ENCODE peak calls at places on chromosomes 11 and 22, in eight cellular contexts. F is stimulated activated CD8-positive, alpha-beta memory T cell treated with anti-CD3 and anti-CD28 coated beads, Interleukin-15, amount 100 ng/mL, for 24 hours; A is NCI-H1092 treated with DMSO at 0.1 percent for 48 hours; G is lower leg skin; J is neural progenitor cell; I is PC-9; X is stimulated activated CD4-positive, alpha-beta T cell treated with anti-CD3 and anti-CD28 coated beads, Interleukin-1b, Interleukin-23, amount 100 ng/mL, for 1 hour; M is MV-4-11. S is an unnamed sample.

GRCh38 chr11:81987829-81988472 is 745.7 kb downstream of the FAM181B start:
- DNase-seq in F (no peak), A (no peak), G (no peak), J (no peak), I (no peak), X (no peak), M (peak; percentile 51), S (no peak)

GRCh38 chr11:44651535-44652130 is 75.1 kb upstream of the TSPAN18 start:
- DNase-seq in F (no peak), A (peak; percentile 54), G (peak; percentile 84), J (no peak), I (no peak), X (no peak), M (peak; percentile 45), S (no peak)

GRCh38 chr11:119673389-119674336 is 55.3 kb downstream of the NECTIN1 start:
- DNase-seq in F (no peak), A (no peak), G (no peak), J (no peak), I (no peak), X (no peak), M (peak; percentile 94), S (no peak)

GRCh38 chr11:47257518-47258316 is at the start of gene NR1H3:
- DNase-seq in F (no peak), A (no peak), G (peak; percentile 97), J (peak; percentile 79), I (peak; percentile 88), X (no peak), M (peak; percentile 51), S (no peak)

GRCh38 chr11:121643530-121644512 is 191.1 kb upstream of the SORL1-AS1 start:
- DNase-seq in F (no peak), A (no peak), G (no peak), J (no peak), I (no peak), X (no peak), M (peak; percentile 10), S (no peak)

GRCh38 chr11:131695889-131696429 is 325.5 kb downstream of the NTM start:
- DNase-seq in F (no peak), A (no peak), G (no peak), J (no peak), I (no peak), X (no peak), M (no peak), S (no peak)

GRCh38 chr22:29156507-29156906 is 49.2 kb upstream of the EMID1 start:
- DNase-seq in F (no peak), A (no peak), G (no peak), J (peak; percentile 64), I (no peak), X (no peak), M (no peak), S (no peak)

GRCh38 chr11:17401841-17402240 is 13.4 kb upstream of the KCNJ11 start:
- DNase-seq in F (no peak), A (no peak), G (no peak), J (no peak), I (no peak), X (no peak), M (no peak), S (no peak)

GRCh38 chr11:91299980-91300379 is 924.6 kb upstream of the FAT3 start:
- DNase-seq in F (no peak), A (no peak), G (no peak), J (no peak), I (no peak), X (no peak), M (peak; percentile 72), S (no peak)

GRCh38 chr11:104164028-104164520 is at the start of gene PDGFD:
- DNase-seq in F (peak; percentile 2), A (no peak), G (peak; percentile 93), J (peak; percentile 93), I (peak; percentile 70), X (no peak), M (peak; percentile 50), S (peak; percentile 82)

GRCh38 chr22:38033522-38034277 is 23.5 kb upstream of the PICK1 start:
- DNase-seq in F (no peak), A (no peak), G (no peak), J (peak; percentile 66), I (no peak), X (no peak), M (no peak), S (no peak)

GRCh38 chr11:111571829-111572501 is 30.3 kb upstream of the SIK2 start:
- DNase-seq in F (no peak), A (no peak), G (no peak), J (no peak), I (no peak), X (no peak), M (peak; percentile 48), S (no peak)

GRCh38 chr11:113997473-113997872 is 22.6 kb downstream of the HTR3A start:
- DNase-seq in F (no peak), A (no peak), G (no peak), J (no peak), I (no peak), X (no peak), M (no peak), S (no peak)

GRCh38 chr11:64814712-64815187 is 4.4 kb upstream of the MEN1 start:
- DNase-seq in F (no peak), A (no peak), G (no peak), J (no peak), I (no peak), X (no peak), M (no peak), S (no peak)

GRCh38 chr11:83063073-83063754 is 8.5 kb downstream of the RAB30 start:
- DNase-seq in F (no peak), A (no peak), G (no peak), J (no peak), I (no peak), X (no peak), M (peak; percentile 71), S (no peak)

GRCh38 chr11:45798793-45799441 is 6.0 kb upstream of the SLC35C1 start:
- DNase-seq in F (no peak), A (no peak), G (peak; percentile 75), J (no peak), I (no peak), X (no peak), M (no peak), S (peak; percentile 49)

GRCh38 chr11:64566042-64566914 is 24.7 kb upstream of the SLC22A12 start:
- DNase-seq in F (no peak), A (peak; percentile 6), G (no peak), J (peak; percentile 83), I (peak; percentile 89), X (no peak), M (no peak), S (no peak)

GRCh38 chr22:50706481-50707125 is 31.4 kb upstream of the ACR start:
- DNase-seq in F (no peak), A (no peak), G (no peak), J (no peak), I (no peak), X (no peak), M (no peak), S (no peak)

GRCh38 chr11:58905141-58905715 is 34.1 kb upstream of the GLYATL1 start:
- DNase-seq in F (no peak), A (peak; percentile 91), G (no peak), J (peak; percentile 81), I (no peak), X (no peak), M (no peak), S (no peak)

GRCh38 chr22:17403906-17404305 is 34.6 kb downstream of the CECR2 start:
- DNase-seq in F (no peak), A (no peak), G (no peak), J (no peak), I (no peak), X (no peak), M (no peak), S (no peak)

S was measured in NCI-H510A treated with DMSO at 0.1 percent for 48 hours.